ENCODE peak calls at places on chromosome 2, in four cellular contexts. H, U, X and D are unnamed samples.

GRCh38 chr2:115413796-115414195 is 971.4 kb downstream of the DPP10 start:
- DNase-seq in U (no peak), H (no peak), X (no peak), D (no peak)

GRCh38 chr2:191831410-191831994 is 15.4 kb downstream of the CAVIN2 start:
- DNase-seq in X (no peak), U (no peak), H (no peak), D (no peak)

GRCh38 chr2:26469092-26469710 is 8.7 kb downstream of the OTOF start:
- DNase-seq in U (peak), X (peak), H (no peak), D (peak)

GRCh38 chr2:85865539-85866164 is 23.1 kb downstream of the ST3GAL5 start:
- DNase-seq in X (no peak), H (no peak), U (peak), D (no peak)

GRCh38 chr2:176378323-176378722 is 109.1 kb downstream of the MTX2 start:
- DNase-seq in X (no peak), U (no peak), H (no peak), D (no peak)

GRCh38 chr2:97982621-97983020 is 13.1 kb downstream of the TMEM131 start:
- DNase-seq in U (no peak), X (no peak), H (no peak), D (no peak)

GRCh38 chr2:47815764-47816163 is 32.8 kb downstream of the MSH6 start:
- DNase-seq in H (no peak), U (peak), X (no peak), D (no peak)

GRCh38 chr2:196967126-196967525 is 40.6 kb upstream of the PGAP1 start:
- DNase-seq in H (peak), U (no peak), X (no peak), D (no peak)

GRCh38 chr2:11338580-11338979 is 5.9 kb downstream of the ROCK2 start:
- DNase-seq in U (no peak), H (no peak), X (no peak), D (no peak)

GRCh38 chr2:67899187-67899586 is 163.6 kb downstream of the C1D start:
- DNase-seq in X (no peak), U (no peak), H (no peak), D (no peak)

GRCh38 chr2:169173876-169174275 is 104.5 kb downstream of the DHRS9 start:
- DNase-seq in H (peak), U (no peak), X (no peak), D (peak)

GRCh38 chr2:16756831-16757644 is 91.4 kb upstream of the CYRIA start:
- DNase-seq in U (peak), H (peak), X (peak), D (no peak)

GRCh38 chr2:113965644-113966043 is 75.8 kb downstream of the ACTR3 start:
- DNase-seq in X (peak), H (no peak), U (no peak), D (peak)

DNA sequence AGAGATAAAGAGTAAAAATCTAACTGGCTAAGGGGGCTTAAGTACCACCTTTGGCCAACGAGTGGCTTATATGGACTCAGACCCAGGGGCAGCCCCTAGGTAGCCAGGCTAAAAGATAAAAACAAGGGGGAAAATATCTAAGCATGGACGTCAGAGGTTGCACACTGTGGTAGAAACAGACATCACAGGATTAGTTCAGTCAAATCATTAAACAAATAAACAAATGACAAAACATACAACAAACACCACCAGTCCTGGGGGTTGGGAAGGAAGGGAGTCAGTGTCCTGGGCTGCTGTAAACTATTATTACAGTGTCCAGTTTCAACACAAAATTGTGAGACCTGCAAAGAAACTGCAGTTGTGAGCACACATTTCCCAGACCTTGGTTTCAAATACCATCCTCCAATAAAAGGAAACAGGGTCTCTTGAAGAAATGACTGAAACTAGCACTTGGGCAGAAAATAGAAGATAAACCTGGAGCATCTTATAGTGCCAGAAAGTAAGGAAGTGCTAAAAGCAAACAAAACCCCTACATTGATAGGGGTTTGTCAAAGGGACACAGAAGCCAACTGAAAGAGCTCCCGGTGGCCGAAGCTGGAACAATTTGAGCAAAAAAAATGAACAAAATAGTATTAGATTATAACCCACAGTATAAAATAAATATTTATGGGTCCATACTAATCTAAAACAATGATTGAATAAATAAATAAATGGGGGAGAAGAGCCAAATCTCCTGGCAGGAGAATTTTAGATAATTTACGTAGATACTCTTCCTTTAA is 154.8 kb upstream of the KLF7 start:
- DNase-seq in U (no peak), X (no peak), H (no peak), D (no peak)
- TF ChIP-seq CTCF in U (no peak), X (no peak), H (no peak), D (no peak)

GRCh38 chr2:151721161-151721560 is 13.1 kb downstream of the NEB start:
- DNase-seq in U (no peak), X (no peak), H (no peak), D (no peak)

GRCh38 chr2:151718796-151719195 is 15.5 kb downstream of the NEB start:
- DNase-seq in X (no peak), H (no peak), U (no peak), D (no peak)

GRCh38 chr2:151718247-151718646 is 16.0 kb downstream of the NEB start:
- DNase-seq in H (no peak), U (no peak), X (no peak), D (no peak)

GRCh38 chr2:151716721-151717120 is 17.6 kb downstream of the NEB start:
- DNase-seq in X (no peak), U (no peak), H (no peak), D (no peak)

DNA sequence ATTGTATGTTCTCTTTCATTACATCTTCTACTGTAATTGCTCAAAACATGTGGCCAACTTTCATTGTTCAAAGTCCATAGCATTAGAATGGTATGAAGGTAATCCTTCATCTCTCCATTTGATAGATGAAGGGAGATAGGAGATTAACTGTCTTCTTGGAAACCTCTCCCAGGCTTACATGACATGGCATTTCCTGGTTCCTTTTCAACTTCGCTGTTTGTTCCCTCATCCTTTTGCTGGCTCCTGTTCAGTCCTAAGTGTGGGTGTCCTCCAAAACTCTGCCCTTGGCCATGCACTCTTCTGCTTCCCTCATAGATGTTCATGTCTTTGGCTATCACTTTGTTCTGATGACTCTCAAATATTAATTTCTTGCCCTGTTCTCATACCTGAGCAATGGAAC is 13.8 kb downstream of the NEB start:
- DNase-seq in X (no peak), H (no peak), U (no peak), D (no peak)
- TF ChIP-seq CTCF in X (no peak), H (no peak), U (no peak), D (no peak)

DNA sequence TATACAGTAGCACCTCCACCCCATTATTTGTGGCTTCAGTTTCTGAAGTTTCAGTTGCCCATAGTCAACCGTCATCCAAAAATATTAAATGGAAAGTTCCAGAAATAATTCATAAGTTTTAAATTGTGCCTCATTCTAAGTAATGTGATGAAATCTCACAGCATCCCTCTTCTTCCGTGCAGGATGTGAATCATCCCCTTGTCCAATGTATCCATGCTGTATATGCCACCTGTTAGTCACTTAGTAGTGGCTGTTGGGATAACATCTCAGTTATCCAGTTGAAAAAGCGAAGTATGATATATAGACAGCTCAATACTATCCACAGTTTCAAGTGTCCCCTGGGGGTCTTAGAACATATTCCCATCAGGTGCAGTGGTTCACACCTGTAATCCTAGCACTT is 119.1 kb upstream of the OTX1 start:
- DNase-seq in H (no peak), X (no peak), U (no peak), D (no peak)
- TF ChIP-seq CTCF in H (no peak), X (no peak), U (no peak), D (no peak)

DNA sequence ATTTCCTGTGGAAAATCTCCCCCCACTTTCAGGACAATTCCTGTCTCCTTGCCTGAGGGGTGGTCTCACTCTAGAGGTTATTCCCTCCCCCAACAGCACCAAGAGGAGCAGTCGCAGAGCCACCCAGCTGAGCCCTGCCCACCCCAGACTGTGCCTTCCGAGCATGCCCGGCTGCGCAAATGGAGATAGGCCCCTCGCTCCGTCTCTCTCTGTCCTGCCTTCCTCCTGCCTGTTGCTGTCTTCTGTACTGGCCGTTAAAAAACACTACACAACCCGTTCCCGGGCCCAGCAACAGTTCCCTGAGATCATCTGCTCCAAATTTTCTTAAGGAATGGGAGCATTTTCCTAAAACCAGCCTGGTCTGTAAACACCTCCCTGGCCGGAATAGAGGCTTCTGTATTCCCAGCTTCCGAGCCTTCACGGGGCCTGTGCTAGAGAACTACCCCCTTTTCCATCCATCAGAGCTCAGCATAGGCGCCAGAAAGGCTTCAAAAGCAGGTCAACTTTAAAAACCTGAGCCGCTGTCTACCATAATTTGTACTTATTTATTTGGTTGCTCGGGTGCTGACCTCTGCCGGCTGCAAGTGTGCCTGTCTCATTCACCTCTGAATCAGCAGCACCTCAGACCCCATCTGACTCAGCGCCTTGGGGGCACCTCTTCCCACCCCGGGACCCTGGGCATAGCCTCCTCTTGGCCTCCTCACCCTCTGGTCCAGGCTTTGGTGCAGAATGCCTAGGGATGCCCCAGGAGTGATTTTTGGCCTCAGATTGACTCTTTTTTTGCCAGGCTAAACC is 159.4 kb downstream of the PXDN start:
- DNase-seq in H (no peak), X (no peak), U (no peak), D (no peak)
- TF ChIP-seq CTCF in H (no peak), X (peak), U (no peak), D (no peak)

GRCh38 chr2:195520671-195521155 is 136.3 kb upstream of the SLC39A10 start:
- DNase-seq in H (no peak), U (no peak), X (peak), D (no peak)
- TF ChIP-seq CTCF in H (no peak), U (no peak), X (no peak), D (no peak)

DNA sequence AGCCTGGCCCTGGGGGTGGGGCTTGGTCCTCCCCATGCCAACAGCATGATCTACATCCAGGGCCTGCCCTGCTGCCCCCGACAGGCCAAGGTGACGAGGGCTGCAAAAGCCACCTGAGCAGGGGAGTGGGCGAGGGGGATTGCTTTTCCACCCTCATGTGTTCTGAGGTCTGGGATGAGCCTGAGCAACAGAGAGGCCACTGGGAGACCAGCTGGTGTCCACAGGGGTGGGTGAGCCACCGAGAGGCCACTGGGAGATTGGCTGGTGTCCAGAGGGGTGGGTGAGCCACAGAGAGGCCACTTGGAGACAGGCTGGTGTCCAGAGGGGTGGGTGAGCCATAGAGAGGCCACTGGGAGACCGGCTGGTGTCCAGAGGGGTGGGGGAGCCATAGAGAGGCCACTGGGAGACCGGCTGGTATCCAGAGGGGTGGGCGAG is 147.4 kb upstream of the GPC1 start:
- DNase-seq in U (no peak), X (no peak), H (no peak), D (no peak)
- TF ChIP-seq CTCF in U (no peak), X (no peak), H (no peak), D (no peak)

DNA sequence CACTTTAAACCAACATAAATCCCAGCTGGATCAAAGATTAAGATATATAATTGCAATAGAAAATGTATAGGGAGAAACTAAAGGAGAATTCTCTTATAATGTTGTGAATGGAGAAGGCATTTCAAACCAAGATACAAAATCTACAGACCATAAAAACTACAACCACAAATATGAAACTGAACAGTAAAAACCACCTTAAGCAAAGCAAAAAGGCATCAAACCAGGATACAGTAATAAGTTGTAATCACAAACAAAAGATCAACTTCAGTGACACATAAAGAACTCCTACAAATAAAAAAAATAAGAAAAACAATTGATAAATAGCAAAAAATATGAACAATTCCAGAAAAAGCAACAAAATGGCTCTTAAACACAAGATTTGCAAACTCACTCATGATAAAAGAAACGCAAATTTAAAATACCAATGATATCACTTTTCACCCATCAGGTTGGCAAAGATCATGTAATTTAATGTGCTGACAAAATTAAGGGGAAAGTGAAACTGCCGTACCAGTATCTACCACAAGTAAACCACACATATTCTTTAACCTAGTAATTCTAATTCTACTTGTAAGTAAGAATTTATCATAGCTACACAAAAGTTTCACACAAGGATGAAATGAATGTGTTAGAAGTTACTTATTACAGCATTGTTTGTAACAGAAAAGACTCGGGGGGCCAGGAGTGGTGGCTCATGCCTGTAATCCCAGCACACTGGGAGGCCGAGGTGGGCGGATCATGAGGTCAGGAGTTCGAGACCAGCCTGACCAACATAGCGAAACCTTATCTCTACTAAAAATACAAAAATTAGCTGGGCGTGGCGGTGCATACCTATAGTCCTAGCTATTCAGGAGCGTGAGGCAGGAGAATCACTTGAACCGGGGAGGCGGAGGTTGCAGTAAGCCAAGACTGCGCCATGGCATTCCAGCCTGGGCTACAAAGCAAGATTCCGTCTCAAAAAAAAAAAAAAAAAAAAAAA is 101.9 kb downstream of the USP34 start:
- DNase-seq in H (no peak), U (no peak), X (no peak), D (no peak)
- TF ChIP-seq CTCF in H (no peak), U (no peak), X (no peak), D (no peak)